ENCODE peak calls at places on chromosomes 1 and 21, in ten cellular contexts. E is kidney glomerular epithelial cell; W is fibroblast of villous mesenchyme; S is AG04449; A is activated T-cell treated with anti-CD3 and anti-CD28 coated beads, Interleukin-2, amount 50 U/mL, for 72 hours; Y is effector CD4-positive, alpha-beta T cell; K is pancreas; G is mesenteric fat pad; N is anterior cingulate cortex; J is mesothelial cell of epicardium. M is an unnamed sample.

GRCh38 chr1:67561704-67562113 is 123.3 kb upstream of the GADD45A start:
- DNase-seq in A (peak), Y (peak), N (peak), E (peak), W (peak), G (peak), K (peak), S (no peak), J (peak), M (peak)

GRCh38 chr1:31801450-31801849 is 14.4 kb downstream of the SPOCD1 start:
- DNase-seq in S (no peak), N (no peak), W (no peak), Y (no peak), E (no peak), A (no peak), K (no peak), G (no peak), J (no peak), M (no peak)

GRCh38 chr1:51336004-51336403 is 5.6 kb upstream of the TTC39A start:
- DNase-seq in A (no peak), W (no peak), K (no peak), J (peak), E (no peak), Y (no peak), S (no peak), N (no peak), G (no peak), M (no peak)

GRCh38 chr1:44661786-44662682 is 12.2 kb downstream of the TMEM53 start:
- DNase-seq in S (no peak), Y (no peak), N (no peak), K (no peak), A (no peak), J (no peak), W (no peak), E (no peak), G (no peak), M (no peak)

GRCh38 chr1:180301135-180301737 is 71.2 kb downstream of the LHX4 start:
- DNase-seq in W (peak), E (no peak), K (no peak), G (no peak), S (peak), Y (no peak), N (no peak), J (no peak), A (no peak), M (no peak)

GRCh38 chr1:9202240-9202870 is 32.2 kb upstream of the H6PD start:
- DNase-seq in W (peak), N (no peak), J (no peak), E (no peak), K (no peak), G (no peak), Y (no peak), A (no peak), S (no peak), M (no peak)

GRCh38 chr1:168368131-168368530 is 87.5 kb downstream of the TBX19 start:
- DNase-seq in K (no peak), A (no peak), W (no peak), S (no peak), J (no peak), G (no peak), N (no peak), E (peak), Y (no peak), M (no peak)

GRCh38 chr1:61093525-61094137 is 11.3 kb downstream of the NFIA start:
- DNase-seq in K (no peak), W (no peak), Y (no peak), A (no peak), E (no peak), G (no peak), S (no peak), N (no peak), J (no peak), M (no peak)

GRCh38 chr1:188709146-188709545 is 1768.5 kb downstream of the BRINP3 start:
- DNase-seq in W (no peak), E (no peak), Y (no peak), J (no peak), N (no peak), G (no peak), A (no peak), S (no peak), K (no peak), M (no peak)

GRCh38 chr1:81304187-81304586 is 496.5 kb upstream of the ADGRL2 start:
- DNase-seq in J (no peak), N (no peak), E (peak), G (no peak), A (no peak), K (no peak), S (no peak), Y (no peak), W (peak), M (no peak)

GRCh38 chr1:167463856-167464565 is 54.3 kb downstream of the CD247 start:
- DNase-seq in G (peak), Y (no peak), A (no peak), J (no peak), W (no peak), K (no peak), E (no peak), S (no peak), N (no peak), M (no peak)

GRCh38 chr1:171081220-171081993 is 9.3 kb upstream of the FMO3 start:
- DNase-seq in W (peak), N (no peak), S (peak), E (peak), Y (no peak), A (no peak), G (no peak), J (no peak), K (no peak), M (no peak)

GRCh38 chr1:3473381-3473844 is 18.9 kb downstream of the ARHGEF16 start:
- DNase-seq in A (no peak), K (no peak), G (no peak), E (no peak), W (peak), J (no peak), S (peak), N (no peak), Y (no peak), M (no peak)

GRCh38 chr1:228174482-228175315 is 9.1 kb downstream of the IBA57 start:
- DNase-seq in K (no peak), N (no peak), A (no peak), W (peak), J (no peak), S (no peak), Y (peak), G (peak), E (no peak), M (peak)

GRCh38 chr1:94160811-94161210 is 39.9 kb upstream of the ABCA4 start:
- DNase-seq in G (no peak), E (peak), K (no peak), S (peak), J (no peak), A (no peak), Y (no peak), N (no peak), W (peak), M (no peak)

GRCh38 chr1:202505356-202505755 is 156.9 kb downstream of the PPP1R12B start:
- DNase-seq in S (peak), A (no peak), Y (no peak), E (peak), G (no peak), J (no peak), K (no peak), N (no peak), W (peak), M (no peak)

GRCh38 chr21:17859661-17860060 is 40.5 kb upstream of the C21orf91 start:
- DNase-seq in Y (no peak), N (no peak), A (no peak), W (no peak), J (no peak), S (no peak), E (no peak), G (no peak), K (no peak), M (no peak)

GRCh38 chr1:234771642-234772344 is 161.8 kb upstream of the IRF2BP2 start:
- DNase-seq in J (no peak), E (no peak), N (no peak), K (no peak), W (peak), Y (no peak), S (no peak), A (no peak), G (no peak), M (no peak)

GRCh38 chr1:25522240-25522639 is 21.2 kb upstream of the LDLRAP1 start:
- DNase-seq in Y (no peak), S (no peak), J (no peak), K (no peak), W (no peak), N (no peak), G (no peak), E (peak), A (no peak), M (peak)

GRCh38 chr1:194117582-194117981 is 931.2 kb upstream of the B3GALT2 start:
- DNase-seq in J (no peak), W (no peak), K (no peak), E (no peak), N (no peak), G (no peak), S (no peak), Y (no peak), A (no peak), M (no peak)

GRCh38 chr1:187680823-187681222 is 852.1 kb downstream of the PLA2G4A start:
- DNase-seq in W (peak), N (no peak), J (no peak), A (no peak), S (peak), K (no peak), E (no peak), Y (no peak), G (no peak), M (no peak)

GRCh38 chr1:18575620-18576019 is 55.0 kb upstream of the PAX7 start:
- DNase-seq in Y (peak), S (no peak), N (peak), J (peak), K (no peak), A (peak), E (no peak), G (no peak), W (peak), M (no peak)

GRCh38 chr1:37704966-37705365 is 12.7 kb downstream of the CDCA8 start:
- DNase-seq in N (no peak), Y (no peak), K (no peak), S (peak), A (no peak), W (peak), E (no peak), J (no peak), G (no peak), M (no peak)

GRCh38 chr1:64967381-64967780 is 1.0 kb upstream of the JAK1 start:
- DNase-seq in E (peak), G (no peak), N (no peak), A (no peak), K (no peak), J (no peak), W (no peak), Y (no peak), S (no peak), M (no peak)

GRCh38 chr1:83639785-83640184 is 359.1 kb downstream of the TTLL7 start:
- DNase-seq in N (no peak), J (no peak), Y (no peak), A (no peak), K (no peak), G (no peak), W (no peak), S (no peak), E (no peak), M (no peak)

GRCh38 chr1:165855010-165855838 is 27.8 kb downstream of the UCK2 start:
- DNase-seq in A (no peak), S (no peak), E (no peak), W (no peak), K (no peak), Y (no peak), J (no peak), G (no peak), N (no peak), M (no peak)

GRCh38 chr1:29017975-29018712 is 103.8 kb downstream of the EPB41 start:
- DNase-seq in N (no peak), J (no peak), A (no peak), Y (no peak), W (no peak), E (no peak), K (no peak), S (no peak), G (no peak), M (no peak)

GRCh38 chr1:248901578-248901977 is 4.5 kb upstream of the PGBD2 start:
- DNase-seq in W (no peak), N (no peak), G (no peak), E (no peak), Y (no peak), J (no peak), K (no peak), S (no peak), A (no peak), M (no peak)

GRCh38 chr21:34795152-34796141 is 126.7 kb downstream of the CLIC6 start:
- DNase-seq in Y (no peak), A (no peak), K (no peak), N (no peak), G (no peak), J (no peak), W (peak), S (no peak), E (peak), M (no peak)

GRCh38 chr1:81113688-81114087 is 687.0 kb upstream of the ADGRL2 start:
- DNase-seq in J (no peak), Y (no peak), S (no peak), E (peak), A (no peak), G (no peak), N (no peak), K (no peak), W (peak), M (no peak)

GRCh38 chr21:29343517-29343916 is 44.8 kb downstream of the BACH1 start:
- DNase-seq in G (no peak), S (peak), Y (no peak), K (no peak), A (no peak), N (no peak), E (no peak), W (peak), J (no peak), M (no peak)

GRCh38 chr21:35034203-35034926 is 14.7 kb downstream of the RUNX1 start:
- DNase-seq in G (no peak), Y (no peak), W (no peak), K (no peak), S (no peak), E (no peak), N (no peak), J (no peak), A (peak), M (no peak)

GRCh38 chr1:33086384-33086850 is 5.5 kb downstream of the AZIN2 start:
- DNase-seq in J (peak), W (peak), G (no peak), Y (peak), S (no peak), E (peak), N (peak), K (peak), A (peak), M (peak)

GRCh38 chr1:51063121-51063520 is 38.9 kb upstream of the C1orf185 start:
- DNase-seq in E (peak), Y (no peak), W (peak), A (no peak), S (peak), J (no peak), G (no peak), K (no peak), N (no peak), M (no peak)

M was measured in posterior vena cava.